ENCODE peak calls at places on chromosomes 5 and 9, in four cellular contexts. Z is amniotic stem cell, B is NCI-H774, K is cardiac fibroblast. R is an unnamed sample.

GRCh38 chr5:81283976-81284375 is 17.4 kb upstream of the ZCCHC9 start:
- DNase-seq in Z (no peak), K (no peak), B (no peak), R (no peak)

GRCh38 chr5:61866930-61867329 is 439.1 kb upstream of the KIF2A start:
- DNase-seq in B (peak), Z (no peak), K (peak), R (peak)

GRCh38 chr5:42680035-42680434 is 76.6 kb upstream of the CCDC152 start:
- DNase-seq in Z (no peak), B (no peak), K (no peak), R (no peak)

GRCh38 chr9:113505963-113506624 is 42.6 kb downstream of the RGS3 start:
- DNase-seq in Z (no peak), K (no peak), B (no peak), R (no peak)

GRCh38 chr5:165370772-165371171 is 1865.4 kb downstream of the MAT2B start:
- DNase-seq in K (no peak), Z (no peak), B (no peak), R (no peak)

GRCh38 chr9:70479880-70480291 is 65.4 kb upstream of the KLF9 start:
- DNase-seq in B (no peak), Z (no peak), K (peak), R (no peak)

GRCh38 chr9:126615791-126616447 is 2.2 kb downstream of the LMX1B start:
- DNase-seq in B (no peak), Z (no peak), K (no peak), R (no peak)

GRCh38 chr9:134568116-134568515 is 73.5 kb upstream of the COL5A1 start:
- DNase-seq in K (no peak), B (no peak), Z (no peak), R (no peak)

GRCh38 chr5:172910828-172911627 is 48.2 kb upstream of the RPL26L1 start:
- DNase-seq in K (peak), B (no peak), Z (no peak), R (no peak)

GRCh38 chr9:15696979-15697378 is 144.1 kb downstream of the CCDC171 start:
- DNase-seq in Z (no peak), B (no peak), K (peak), R (no peak)

GRCh38 chr9:134357631-134358025 is 31.4 kb downstream of the RXRA start:
- DNase-seq in K (no peak), Z (no peak), B (no peak), R (no peak)

GRCh38 chr5:168176251-168176650 is 115.2 kb upstream of the WWC1 start:
- DNase-seq in Z (no peak), B (no peak), K (no peak), R (no peak)

GRCh38 chr9:124345751-124346281 is 69.4 kb downstream of the PSMB7 start:
- DNase-seq in B (no peak), Z (no peak), K (no peak), R (no peak)

GRCh38 chr9:11618241-11618805 is 1005.5 kb upstream of the PTPRD start:
- DNase-seq in K (no peak), B (no peak), Z (no peak), R (no peak)

GRCh38 chr9:116539549-116539948 is 147.6 kb upstream of the TRIM32 start:
- DNase-seq in K (no peak), Z (no peak), B (no peak), R (no peak)

GRCh38 chr5:64566531-64566930 is 60.7 kb downstream of the RGS7BP start:
- DNase-seq in Z (no peak), B (no peak), K (no peak), R (no peak)

GRCh38 chr5:172484664-172485063 is 30.3 kb upstream of the SH3PXD2B start:
- DNase-seq in K (no peak), Z (no peak), B (no peak), R (no peak)

GRCh38 chr9:108486791-108487190 is 369.0 kb downstream of the ACTL7B start:
- DNase-seq in Z (no peak), K (no peak), B (no peak), R (no peak)

GRCh38 chr5:14557840-14558239 is 23.8 kb upstream of the OTULINL start:
- DNase-seq in Z (no peak), B (no peak), K (peak), R (no peak)

GRCh38 chr5:178143901-178144300 is 9.8 kb downstream of the NHP2 start:
- DNase-seq in Z (no peak), K (peak), B (no peak), R (no peak)

GRCh38 chr5:137097203-137097602 is 401.9 kb downstream of the SPOCK1 start:
- DNase-seq in K (no peak), B (no peak), Z (no peak), R (no peak)

GRCh38 chr5:392431-392988 is 50.5 kb upstream of the EXOC3 start:
- DNase-seq in B (no peak), K (no peak), Z (no peak), R (no peak)

GRCh38 chr5:140630296-140630695 is 2.7 kb downstream of the CD14 start:
- DNase-seq in K (no peak), Z (no peak), B (no peak), R (no peak)

GRCh38 chr9:90919883-90920282 is 118.3 kb downstream of the SYK start:
- DNase-seq in Z (no peak), K (no peak), B (no peak), R (no peak)

GRCh38 chr5:167296680-167297079 is 994.8 kb upstream of the WWC1 start:
- DNase-seq in B (no peak), Z (no peak), K (no peak), R (peak)

GRCh38 chr5:170382790-170383189 is 6.4 kb downstream of the KCNMB1 start:
- DNase-seq in B (no peak), K (no peak), Z (no peak), R (no peak)

GRCh38 chr9:130171226-130172148 is 717 bp upstream of the NCS1 start:
- DNase-seq in B (no peak), Z (no peak), K (no peak), R (no peak)

GRCh38 chr9:32969270-32969669 is 32.2 kb downstream of the APTX start:
- DNase-seq in K (no peak), Z (no peak), B (no peak), R (no peak)

GRCh38 chr5:148586796-148587195 is 67.5 kb downstream of the HTR4 start:
- DNase-seq in Z (no peak), B (no peak), K (no peak), R (no peak)

GRCh38 chr5:127447822-127448221 is 69.6 kb upstream of the PRRC1 start:
- DNase-seq in K (no peak), B (no peak), Z (peak), R (no peak)

GRCh38 chr9:111897831-111898144 is 1.2 kb downstream of the UGCG start:
- DNase-seq in Z (no peak), B (no peak), K (peak), R (no peak)

GRCh38 chr5:19874811-19875210 is 113.2 kb downstream of the CDH18 start:
- DNase-seq in Z (no peak), K (no peak), B (no peak), R (no peak)

GRCh38 chr9:107638922-107639321 is 149.4 kb upstream of the KLF4 start:
- DNase-seq in B (peak), Z (peak), K (peak), R (peak)

GRCh38 chr5:177357459-177358332 is at the start of gene RGS14:
- DNase-seq in Z (no peak), K (peak), B (peak), R (no peak)

GRCh38 chr5:42949348-42950090 is 90.6 kb downstream of the ANXA2R start:
- DNase-seq in K (peak), B (no peak), Z (peak), R (no peak)